ENCODE peak calls at places on chromosomes 5 and 9, in five cellular contexts. E is neuronal stem cell, A is mesendoderm, K is mesenchymal stem cell, T is H1. B is an unnamed sample.

GRCh38 chr9:33263131-33263935 is 1.2 kb downstream of the BAG1 start:
- DNase-seq in K (peak), A (peak), E (no peak), T (no peak), B (no peak)

GRCh38 chr5:169946743-169947142 is 33.6 kb downstream of the INSYN2B start:
- DNase-seq in A (no peak), K (no peak), T (no peak), E (no peak), B (peak)

GRCh38 chr5:66223637-66224036 is 79.5 kb downstream of the SREK1 start:
- DNase-seq in K (no peak), T (no peak), A (peak), E (no peak), B (no peak)

GRCh38 chr5:177431317-177432142 is 5.1 kb downstream of the GRK6 start:
- DNase-seq in K (no peak), A (no peak), T (no peak), E (no peak), B (no peak)

GRCh38 chr9:806285-807156 is 35.0 kb upstream of the DMRT1 start:
- DNase-seq in A (peak), E (peak), T (no peak), K (peak), B (peak)

GRCh38 chr5:159905496-159905895 is 10.8 kb upstream of the ADRA1B start:
- DNase-seq in T (no peak), E (no peak), K (peak), A (no peak), B (peak)

GRCh38 chr5:57887851-57888621 is 405.4 kb upstream of the ACTBL2 start:
- DNase-seq in T (no peak), A (peak), K (peak), E (peak), B (peak)

GRCh38 chr5:146568161-146568560 is 52.2 kb upstream of the GPR151 start:
- DNase-seq in E (no peak), K (no peak), T (no peak), A (no peak), B (no peak)

GRCh38 chr9:92265159-92265558 is 28.3 kb downstream of the IARS1 start:
- DNase-seq in A (no peak), E (no peak), K (peak), T (no peak), B (peak)

GRCh38 chr9:128067898-128068655 is at the start of gene SLC25A25:
- DNase-seq in E (peak), T (peak), A (peak), K (peak), B (peak)

GRCh38 chr9:128068656-128069221 is 707 bp downstream of the SLC25A25 start:
- DNase-seq in E (no peak), T (no peak), A (no peak), K (no peak), B (no peak)

GRCh38 chr9:128065907-128066712 is 1.0 kb downstream of the NAIF1 start:
- DNase-seq in K (no peak), E (no peak), T (no peak), A (no peak), B (no peak)

GRCh38 chr9:128066713-128067621 is at the start of gene NAIF1:
- DNase-seq in K (peak), T (peak), A (peak), E (peak), B (peak)

DNA sequence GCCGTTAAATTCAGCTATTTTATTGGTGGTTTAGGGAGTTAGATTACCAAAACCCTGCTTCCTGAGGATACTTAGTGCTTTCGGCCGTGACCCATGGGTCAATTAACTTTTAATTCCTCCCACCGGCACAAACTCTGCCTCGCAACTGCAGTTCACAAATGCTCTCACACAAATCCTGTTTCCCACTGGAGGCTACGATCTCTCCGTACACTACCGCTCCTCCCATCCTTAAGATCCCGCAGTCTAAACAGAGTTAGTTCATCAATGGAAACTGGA is 440 bp upstream of the NAIF1 start:
- DNase-seq in E (no peak), A (no peak), K (no peak), T (no peak), B (no peak)
- H2AK5ac ChIP-seq in E (no peak), A (no peak), K (peak), T (peak), B (peak)

DNA sequence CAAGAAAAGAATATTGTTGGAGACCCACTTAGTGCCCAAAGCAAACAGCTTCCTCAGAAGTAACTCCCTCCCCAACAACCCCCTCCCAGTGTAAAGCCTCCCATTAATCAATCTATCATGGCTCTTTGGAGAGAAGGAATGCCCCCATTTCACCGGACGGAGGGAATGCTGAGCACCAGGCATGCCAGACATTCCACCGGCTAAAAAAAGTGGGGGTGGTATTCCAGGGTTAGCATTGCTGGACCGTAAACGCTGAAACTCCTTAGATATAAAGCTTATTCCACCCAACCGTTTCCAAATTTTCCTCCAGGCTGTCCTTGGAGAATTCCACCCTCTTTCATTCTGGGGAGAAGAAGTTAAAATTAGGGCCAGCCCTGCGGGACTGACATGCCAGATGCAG is 363 bp upstream of the MAMDC2 start:
- DNase-seq in E (peak), T (no peak), A (peak), K (no peak), B (no peak)
- H3K4me3 ChIP-seq in E (peak), T (peak), A (no peak), K (peak), B (no peak)

DNA sequence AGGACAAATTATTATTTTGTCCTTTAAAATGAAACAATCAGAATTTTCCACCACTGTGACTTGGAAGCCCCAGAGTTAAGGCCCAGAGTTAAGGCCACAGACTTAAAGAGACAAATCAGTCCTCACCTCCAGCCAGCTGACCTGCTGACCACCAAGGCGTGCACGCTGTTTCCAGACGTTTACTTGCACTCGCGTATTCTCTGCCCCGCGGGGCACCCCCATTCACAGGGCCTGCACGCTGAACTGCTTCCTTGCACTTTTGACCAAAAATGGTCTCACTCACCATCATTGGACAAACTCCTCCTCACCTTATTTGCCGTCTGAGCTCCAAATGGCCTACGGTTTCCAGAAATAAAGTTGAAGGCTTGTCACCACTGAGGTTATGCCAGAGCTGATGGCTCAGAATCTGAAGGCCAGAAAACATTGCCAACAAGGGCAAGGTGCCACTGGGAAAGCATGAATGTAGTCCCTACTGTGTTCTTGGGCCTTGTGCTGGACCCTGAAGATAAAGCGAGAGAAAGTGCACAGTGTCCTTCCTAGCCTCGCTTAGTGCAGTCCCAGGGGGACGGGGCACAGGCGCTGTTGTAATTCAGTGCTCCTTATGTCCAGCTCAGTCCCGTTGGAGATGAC is 84.3 kb downstream of the NDFIP1 start:
- DNase-seq in T (no peak), E (no peak), A (no peak), K (no peak), B (no peak)
- H2AK5ac ChIP-seq in T (no peak), E (no peak), A (peak), K (no peak), B (peak)

DNA sequence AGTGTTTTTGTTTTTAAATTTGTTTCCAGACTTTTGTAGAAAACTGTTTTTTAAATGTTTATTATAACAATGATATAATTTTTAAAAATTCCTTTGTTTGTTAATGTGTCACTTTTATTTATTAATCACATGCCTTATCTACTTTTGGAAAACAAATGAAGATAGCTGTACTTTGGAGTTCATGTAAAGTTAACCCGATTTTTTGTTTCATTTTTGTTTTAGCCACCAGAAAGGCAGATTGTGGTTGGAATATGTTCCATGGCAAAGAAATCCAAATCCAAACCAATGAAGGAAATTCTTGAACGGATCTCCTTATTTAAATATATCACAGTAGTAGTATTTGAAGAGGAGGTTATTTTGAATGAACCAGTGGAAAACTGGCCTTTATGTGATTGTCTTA is 13.1 kb downstream of the PPIP5K2 start:
- DNase-seq in T (no peak), K (no peak), E (no peak), A (no peak), B (no peak)
- H3K4me3 ChIP-seq in T (no peak), K (no peak), E (no peak), A (no peak), B (no peak)

GRCh38 chr5:150644496-150644895 is 4.0 kb downstream of the SYNPO start:
- DNase-seq in T (no peak), K (peak), E (no peak), A (no peak), B (no peak)

GRCh38 chr5:150644058-150644457 is 3.6 kb downstream of the SYNPO start:
- DNase-seq in A (peak), T (no peak), E (no peak), K (no peak), B (no peak)

GRCh38 chr5:150641826-150642566 is 1.5 kb downstream of the SYNPO start:
- DNase-seq in A (no peak), K (peak), E (no peak), T (no peak), B (no peak)

GRCh38 chr5:150642567-150642927 is 2.1 kb downstream of the SYNPO start:
- DNase-seq in T (no peak), K (peak), E (no peak), A (peak), B (peak)

GRCh38 chr5:150642991-150643710 is 2.7 kb downstream of the SYNPO start:
- DNase-seq in T (no peak), E (no peak), A (no peak), K (peak), B (no peak)
- H2AK5ac ChIP-seq in T (no peak), E (peak), A (no peak), K (peak), B (peak)

GRCh38 chr9:99266136-99267023 is 44.3 kb downstream of the SEC61B start:
- DNase-seq in E (peak), T (peak), K (peak), A (peak), B (peak)
- H3K4me3 ChIP-seq in E (no peak), T (no peak), K (no peak), A (no peak), B (no peak)

GRCh38 chr5:39080597-39081204 is 6.5 kb upstream of the RICTOR start:
- DNase-seq in T (no peak), K (peak), A (peak), E (peak), B (peak)

GRCh38 chr5:39082995-39083394 is 8.8 kb upstream of the RICTOR start:
- DNase-seq in T (no peak), E (no peak), A (no peak), K (no peak), B (no peak)

GRCh38 chr5:39076757-39077475 is 2.7 kb upstream of the RICTOR start:
- DNase-seq in E (no peak), A (no peak), T (no peak), K (peak), B (peak)

GRCh38 chr5:39079147-39079546 is 4.9 kb upstream of the RICTOR start:
- DNase-seq in K (no peak), E (no peak), T (no peak), A (no peak), B (no peak)

GRCh38 chr5:39080168-39080567 is 6.0 kb upstream of the RICTOR start:
- DNase-seq in A (no peak), E (no peak), T (no peak), K (no peak), B (no peak)
- H2AK5ac ChIP-seq in A (no peak), E (no peak), T (no peak), K (no peak), B (no peak)

B was measured in IMR-90.